ENCODE peak calls at places on chromosomes 13 and 19, in four cellular contexts. One of them, this sample, is unnamed.

GRCh38 chr13:26497991-26498423 is 59.5 kb upstream of the WASF3 start:
- DNase-seq in kidney epithelial cell: no peak
- DNase-seq in heart right ventricle: no peak
- DNase-seq in psoas muscle: no peak
- DNase-seq in this sample: peak; percentile 57

GRCh38 chr13:60448907-60449510 is 52.0 kb downstream of the TDRD3 start:
- DNase-seq in kidney epithelial cell: peak; percentile 14
- DNase-seq in heart right ventricle: no peak
- DNase-seq in psoas muscle: no peak
- DNase-seq in this sample: peak; percentile 29

GRCh38 chr13:101728615-101729014 is 276.1 kb downstream of the ITGBL1 start:
- DNase-seq in kidney epithelial cell: no peak
- DNase-seq in heart right ventricle: no peak
- DNase-seq in psoas muscle: no peak
- DNase-seq in this sample: no peak

GRCh38 chr19:6216996-6217751 is 62.6 kb downstream of the MLLT1 start:
- DNase-seq in kidney epithelial cell: no peak
- DNase-seq in heart right ventricle: peak; percentile 41
- DNase-seq in psoas muscle: no peak
- DNase-seq in this sample: no peak

GRCh38 chr13:44703371-44703770 is 127.2 kb upstream of the TSC22D1 start:
- DNase-seq in kidney epithelial cell: peak; percentile 53
- DNase-seq in heart right ventricle: no peak
- DNase-seq in psoas muscle: no peak
- DNase-seq in this sample: peak; percentile 51

GRCh38 chr19:11018179-11018578 is 57.3 kb downstream of the SMARCA4 start:
- DNase-seq in kidney epithelial cell: peak; percentile 31
- DNase-seq in heart right ventricle: no peak
- DNase-seq in psoas muscle: no peak
- DNase-seq in this sample: no peak

GRCh38 chr19:18251587-18252369 is 22.5 kb downstream of the IQCN start:
- DNase-seq in kidney epithelial cell: no peak
- DNase-seq in heart right ventricle: peak; percentile 71
- DNase-seq in psoas muscle: peak; percentile 74
- DNase-seq in this sample: peak; percentile 13

GRCh38 chr19:38653028-38653571 is 5.7 kb downstream of the ACTN4 start:
- DNase-seq in kidney epithelial cell: no peak
- DNase-seq in heart right ventricle: no peak
- DNase-seq in psoas muscle: no peak
- DNase-seq in this sample: no peak

GRCh38 chr13:67932991-67933390 is 702.9 kb upstream of the PCDH9 start:
- DNase-seq in kidney epithelial cell: no peak
- DNase-seq in heart right ventricle: no peak
- DNase-seq in psoas muscle: no peak
- DNase-seq in this sample: no peak

GRCh38 chr13:112892759-112893569 is 76.0 kb upstream of the MCF2L start:
- DNase-seq in kidney epithelial cell: peak; percentile 65
- DNase-seq in heart right ventricle: no peak
- DNase-seq in psoas muscle: no peak
- DNase-seq in this sample: no peak

GRCh38 chr13:30791354-30791921 is 56.1 kb downstream of the ALOX5AP start:
- DNase-seq in kidney epithelial cell: no peak
- DNase-seq in heart right ventricle: peak; percentile 69
- DNase-seq in psoas muscle: no peak
- DNase-seq in this sample: peak; percentile 25

GRCh38 chr13:105817011-105817410 is 718.5 kb downstream of the EFNB2 start:
- DNase-seq in kidney epithelial cell: peak; percentile 87
- DNase-seq in heart right ventricle: no peak
- DNase-seq in psoas muscle: no peak
- DNase-seq in this sample: no peak

GRCh38 chr19:30339624-30340525 is 32.3 kb upstream of the ZNF536 start:
- DNase-seq in kidney epithelial cell: no peak
- DNase-seq in heart right ventricle: no peak
- DNase-seq in psoas muscle: no peak
- DNase-seq in this sample: no peak

GRCh38 chr13:71814806-71815205 is 52.2 kb downstream of the DACH1 start:
- DNase-seq in kidney epithelial cell: no peak
- DNase-seq in heart right ventricle: no peak
- DNase-seq in psoas muscle: no peak
- DNase-seq in this sample: no peak

GRCh38 chr19:55606471-55606787 is 982 bp downstream of the ZNF865 start:
- DNase-seq in kidney epithelial cell: no peak
- DNase-seq in heart right ventricle: no peak
- DNase-seq in psoas muscle: no peak
- DNase-seq in this sample: no peak

GRCh38 chr19:15010497-15011255 is 31.0 kb upstream of the SLC1A6 start:
- DNase-seq in kidney epithelial cell: no peak
- DNase-seq in heart right ventricle: no peak
- DNase-seq in psoas muscle: no peak
- DNase-seq in this sample: no peak

GRCh38 chr13:39616087-39616694 is 13.2 kb upstream of the LHFPL6 start:
- DNase-seq in kidney epithelial cell: no peak
- DNase-seq in heart right ventricle: no peak
- DNase-seq in psoas muscle: no peak
- DNase-seq in this sample: no peak

GRCh38 chr13:24923305-24923640 is 159.3 kb downstream of the RNF17 start:
- DNase-seq in kidney epithelial cell: peak; percentile 26
- DNase-seq in heart right ventricle: no peak
- DNase-seq in psoas muscle: no peak
- DNase-seq in this sample: peak; percentile 55

GRCh38 chr13:21476893-21477472 is 17.9 kb upstream of the ZDHHC20 start:
- DNase-seq in kidney epithelial cell: peak; percentile 44
- DNase-seq in heart right ventricle: peak; percentile 81
- DNase-seq in psoas muscle: peak; percentile 73
- DNase-seq in this sample: no peak

GRCh38 chr13:95497307-95497943 is 55.1 kb upstream of the CLDN10 start:
- DNase-seq in kidney epithelial cell: no peak
- DNase-seq in heart right ventricle: peak; percentile 69
- DNase-seq in psoas muscle: no peak
- DNase-seq in this sample: no peak

GRCh38 chr19:53612762-53613526 is 18.9 kb upstream of the DPRX start:
- DNase-seq in kidney epithelial cell: no peak
- DNase-seq in heart right ventricle: no peak
- DNase-seq in psoas muscle: no peak
- DNase-seq in this sample: no peak

GRCh38 chr19:33860691-33861090 is 64.0 kb downstream of the KCTD15 start:
- DNase-seq in kidney epithelial cell: no peak
- DNase-seq in heart right ventricle: no peak
- DNase-seq in psoas muscle: no peak
- DNase-seq in this sample: no peak

GRCh38 chr19:55536951-55537740 is at the start of gene SBK2:
- DNase-seq in kidney epithelial cell: no peak
- DNase-seq in heart right ventricle: no peak
- DNase-seq in psoas muscle: no peak
- DNase-seq in this sample: no peak

GRCh38 chr19:58551123-58551497 is 3.8 kb downstream of the CHMP2A start:
- DNase-seq in kidney epithelial cell: no peak
- DNase-seq in heart right ventricle: no peak
- DNase-seq in psoas muscle: no peak
- DNase-seq in this sample: no peak

GRCh38 chr19:6070179-6071102 is 39.9 kb downstream of the RFX2 start:
- DNase-seq in kidney epithelial cell: no peak
- DNase-seq in heart right ventricle: no peak
- DNase-seq in psoas muscle: no peak
- DNase-seq in this sample: no peak

GRCh38 chr13:113349491-113349890 is 14.4 kb downstream of the GRTP1 start:
- DNase-seq in kidney epithelial cell: no peak
- DNase-seq in heart right ventricle: no peak
- DNase-seq in psoas muscle: no peak
- DNase-seq in this sample: no peak

GRCh38 chr19:461664-462551 is 1.1 kb upstream of the SHC2 start:
- DNase-seq in kidney epithelial cell: no peak
- DNase-seq in heart right ventricle: peak; percentile 40
- DNase-seq in psoas muscle: no peak
- DNase-seq in this sample: no peak

GRCh38 chr13:87884874-87885273 is 213.7 kb downstream of the SLITRK5 start:
- DNase-seq in kidney epithelial cell: peak; percentile 7
- DNase-seq in heart right ventricle: no peak
- DNase-seq in psoas muscle: no peak
- DNase-seq in this sample: no peak

GRCh38 chr19:4664642-4665041 is 5.5 kb downstream of the MYDGF start:
- DNase-seq in kidney epithelial cell: no peak
- DNase-seq in heart right ventricle: no peak
- DNase-seq in psoas muscle: no peak
- DNase-seq in this sample: no peak

GRCh38 chr19:51726049-51726448 is 2.3 kb upstream of the HAS1 start:
- DNase-seq in kidney epithelial cell: no peak
- DNase-seq in heart right ventricle: peak; percentile 29
- DNase-seq in psoas muscle: peak; percentile 68
- DNase-seq in this sample: peak; percentile 63

GRCh38 chr13:43583331-43583730 is 203.4 kb downstream of the ENOX1 start:
- DNase-seq in kidney epithelial cell: no peak
- DNase-seq in heart right ventricle: no peak
- DNase-seq in psoas muscle: no peak
- DNase-seq in this sample: no peak

GRCh38 chr19:28497137-28497536 is 715.8 kb downstream of the UQCRFS1 start:
- DNase-seq in kidney epithelial cell: no peak
- DNase-seq in heart right ventricle: no peak
- DNase-seq in psoas muscle: no peak
- DNase-seq in this sample: peak; percentile 49

GRCh38 chr19:33606556-33606955 is 15.2 kb upstream of the CHST8 start:
- DNase-seq in kidney epithelial cell: no peak
- DNase-seq in heart right ventricle: no peak
- DNase-seq in psoas muscle: no peak
- DNase-seq in this sample: no peak

GRCh38 chr13:113208424-113209335 is at the start of gene PCID2:
- DNase-seq in kidney epithelial cell: peak; percentile 29
- DNase-seq in heart right ventricle: peak; percentile 88
- DNase-seq in psoas muscle: peak; percentile 89
- DNase-seq in this sample: peak; percentile 37

GRCh38 chr13:99119686-99120085 is 81.0 kb upstream of the UBAC2 start:
- DNase-seq in kidney epithelial cell: no peak
- DNase-seq in heart right ventricle: no peak
- DNase-seq in psoas muscle: no peak
- DNase-seq in this sample: no peak

GRCh38 chr13:43663474-43664090 is 123.2 kb downstream of the ENOX1 start:
- DNase-seq in kidney epithelial cell: no peak
- DNase-seq in heart right ventricle: no peak
- DNase-seq in psoas muscle: no peak
- DNase-seq in this sample: no peak

DNA sequence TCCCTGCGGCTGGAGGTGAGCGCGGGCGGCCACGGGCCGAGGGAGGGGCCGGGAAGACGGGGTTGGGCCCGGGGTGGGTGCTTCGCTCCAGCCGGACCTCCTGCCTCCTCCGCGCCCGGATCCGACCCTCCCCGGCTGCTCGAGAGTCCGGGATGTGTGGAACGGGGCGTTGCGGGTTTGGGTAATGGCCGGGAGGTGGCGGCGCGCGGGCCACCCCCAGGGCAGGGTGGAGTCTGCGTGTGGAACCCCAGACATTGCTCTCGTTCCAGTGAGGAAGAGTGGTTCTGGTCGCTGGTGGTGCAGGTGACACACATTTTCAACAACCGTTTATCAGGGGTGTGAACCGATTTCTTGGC is 38.8 kb downstream of the ARHGEF7 start:
- DNase-seq in kidney epithelial cell: no peak
- DNase-seq in heart right ventricle: peak; percentile 54
- DNase-seq in psoas muscle: no peak
- DNase-seq in this sample: no peak
- TF ChIP-seq CTCF in kidney epithelial cell: peak; percentile 32
- TF ChIP-seq CTCF in heart right ventricle: peak; percentile 47
- TF ChIP-seq CTCF in psoas muscle: no peak
- TF ChIP-seq CTCF in this sample: no peak

GRCh38 chr19:43380771-43381386 is 27.4 kb downstream of the CD177 start:
- DNase-seq in kidney epithelial cell: no peak
- DNase-seq in heart right ventricle: no peak
- DNase-seq in psoas muscle: no peak
- DNase-seq in this sample: no peak
- H3K4me3 ChIP-seq in kidney epithelial cell: no peak overlapping the region
- H3K4me3 ChIP-seq in heart right ventricle: no peak overlapping the region
- H3K4me3 ChIP-seq in psoas muscle: no peak overlapping the region
- H3K4me3 ChIP-seq in this sample: no peak overlapping the region

GRCh38 chr13:66926200-66926850 is 303.8 kb downstream of the PCDH9 start:
- DNase-seq in kidney epithelial cell: no peak
- DNase-seq in heart right ventricle: no peak
- DNase-seq in psoas muscle: no peak
- DNase-seq in this sample: no peak
- TF ChIP-seq CTCF in kidney epithelial cell: no peak
- TF ChIP-seq CTCF in heart right ventricle: no peak
- TF ChIP-seq CTCF in psoas muscle: no peak
- TF ChIP-seq CTCF in this sample: no peak

DNA sequence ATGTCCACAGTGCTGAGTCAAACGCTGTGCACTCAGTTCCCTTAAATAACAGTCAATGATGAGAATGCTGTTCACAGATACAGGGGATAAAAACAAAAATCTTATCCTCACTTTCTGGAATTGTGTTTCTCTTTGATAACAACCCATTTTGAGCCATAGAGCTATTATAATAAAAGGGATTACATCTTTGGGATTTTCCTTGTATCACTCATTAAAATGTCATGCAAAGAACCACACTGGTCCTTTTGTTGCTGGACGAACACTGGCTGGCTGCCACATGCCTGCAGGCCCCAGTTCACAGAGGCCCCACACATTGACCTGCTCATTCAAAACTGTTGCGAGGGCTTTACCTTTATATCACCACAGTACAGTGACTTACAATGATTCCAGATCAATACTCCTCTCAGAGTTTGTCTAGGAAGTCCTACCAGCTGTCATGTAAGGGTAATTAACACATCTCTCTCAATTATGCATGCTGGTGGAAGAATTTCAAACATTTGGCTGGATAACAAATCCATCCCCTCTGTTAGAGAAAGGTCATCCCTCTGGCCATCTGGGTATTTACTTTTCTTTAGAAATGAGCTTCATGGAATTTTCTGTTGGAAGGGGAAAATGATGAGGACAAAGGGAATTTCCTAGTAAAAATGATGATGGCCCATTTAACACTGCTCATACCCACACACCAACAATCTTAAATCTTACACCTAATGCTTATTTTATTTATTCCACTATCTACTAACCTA is 85.9 kb downstream of the MBNL2 start:
- DNase-seq in kidney epithelial cell: no peak
- DNase-seq in heart right ventricle: peak; percentile 48
- DNase-seq in psoas muscle: no peak
- DNase-seq in this sample: no peak
- H3K4me3 ChIP-seq in kidney epithelial cell: no peak overlapping the region
- H3K4me3 ChIP-seq in heart right ventricle: no peak overlapping the region
- H3K4me3 ChIP-seq in psoas muscle: peak overlapping the region; percentile 15
- H3K4me3 ChIP-seq in this sample: no peak overlapping the region

DNA sequence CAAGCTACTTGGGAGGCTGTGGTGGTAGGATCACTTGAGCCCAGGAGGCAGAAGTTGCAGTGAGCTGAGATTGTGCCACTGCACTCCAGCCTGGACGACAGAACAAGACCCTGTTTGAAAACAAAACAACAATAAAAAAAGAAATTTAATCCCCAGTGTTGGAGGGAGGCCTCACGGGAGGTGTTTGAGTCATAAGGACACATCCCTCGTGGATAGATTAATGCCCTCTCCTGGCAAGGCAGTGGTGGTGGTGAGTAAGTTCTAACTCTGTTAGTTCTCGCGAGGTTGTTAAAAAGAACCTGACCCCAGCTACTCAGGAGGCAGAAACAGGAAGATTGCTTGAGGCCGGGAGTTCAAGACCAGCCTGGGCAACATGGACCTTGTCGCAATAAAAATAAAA is 27.6 kb upstream of the SIN3B start:
- DNase-seq in kidney epithelial cell: peak; percentile 9
- DNase-seq in heart right ventricle: no peak
- DNase-seq in psoas muscle: no peak
- DNase-seq in this sample: peak; percentile 14
- TF ChIP-seq CTCF in kidney epithelial cell: peak; percentile 2
- TF ChIP-seq CTCF in heart right ventricle: no peak
- TF ChIP-seq CTCF in psoas muscle: no peak
- TF ChIP-seq CTCF in this sample: no peak

GRCh38 chr19:1749373-1750342 is 3.6 kb upstream of the ONECUT3 start:
- DNase-seq in kidney epithelial cell: no peak
- DNase-seq in heart right ventricle: no peak
- DNase-seq in psoas muscle: no peak
- DNase-seq in this sample: no peak
- H3K4me3 ChIP-seq in kidney epithelial cell: no peak overlapping the region
- H3K4me3 ChIP-seq in heart right ventricle: no peak overlapping the region
- H3K4me3 ChIP-seq in psoas muscle: peak overlapping the region; percentile 22
- H3K4me3 ChIP-seq in this sample: no peak overlapping the region